ENCODE peak calls at places on chromosomes 7 and 10, in ten cellular contexts. One of them, this sample, is unnamed.
A peak's percentile ranks its signal among the peaks of the same experiment; 100 is the strongest.

GRCh38 chr10:72888151-72888638 is 5.3 kb upstream of the OIT3 start:
- ATAC-seq in CD8-positive, alpha-beta T cell: no peak
- ATAC-seq in esophagus mucosa: no peak
- ATAC-seq in HepG2: no peak
- ATAC-seq in naive thymus-derived CD4-positive, alpha-beta T cell: no peak
- ATAC-seq in pancreas: no peak
- ATAC-seq in upper lobe of left lung: no peak
- ATAC-seq in gastroesophageal sphincter: no peak
- ATAC-seq in left cardiac atrium: no peak
- ATAC-seq in IMR-90: no peak
- ATAC-seq in this sample: no peak

GRCh38 chr10:11746883-11747539 is 4.8 kb downstream of the ECHDC3 start:
- ATAC-seq in CD8-positive, alpha-beta T cell: no peak
- ATAC-seq in esophagus mucosa: no peak
- ATAC-seq in HepG2: peak; percentile 48
- ATAC-seq in naive thymus-derived CD4-positive, alpha-beta T cell: no peak
- ATAC-seq in pancreas: no peak
- ATAC-seq in upper lobe of left lung: peak; percentile 34
- ATAC-seq in gastroesophageal sphincter: peak; percentile 6
- ATAC-seq in left cardiac atrium: peak; percentile 13
- ATAC-seq in IMR-90: no peak
- ATAC-seq in this sample: no peak

GRCh38 chr7:75054744-75055527 is 18.7 kb downstream of the RCC1L start:
- ATAC-seq in CD8-positive, alpha-beta T cell: no peak
- ATAC-seq in esophagus mucosa: no peak
- ATAC-seq in HepG2: no peak
- ATAC-seq in naive thymus-derived CD4-positive, alpha-beta T cell: no peak
- ATAC-seq in pancreas: no peak
- ATAC-seq in upper lobe of left lung: peak; percentile 47
- ATAC-seq in gastroesophageal sphincter: no peak
- ATAC-seq in left cardiac atrium: peak; percentile 78
- ATAC-seq in IMR-90: peak; percentile 74
- ATAC-seq in this sample: peak; percentile 88

GRCh38 chr7:130841416-130841815 is 107.4 kb upstream of the KLF14 start:
- ATAC-seq in CD8-positive, alpha-beta T cell: peak; percentile 66
- ATAC-seq in esophagus mucosa: no peak
- ATAC-seq in HepG2: no peak
- ATAC-seq in naive thymus-derived CD4-positive, alpha-beta T cell: no peak
- ATAC-seq in pancreas: no peak
- ATAC-seq in upper lobe of left lung: no peak
- ATAC-seq in gastroesophageal sphincter: no peak
- ATAC-seq in left cardiac atrium: no peak
- ATAC-seq in IMR-90: no peak
- ATAC-seq in this sample: no peak

GRCh38 chr10:101933976-101934375 is 90.4 kb upstream of the KCNIP2 start:
- ATAC-seq in CD8-positive, alpha-beta T cell: no peak
- ATAC-seq in esophagus mucosa: no peak
- ATAC-seq in HepG2: no peak
- ATAC-seq in naive thymus-derived CD4-positive, alpha-beta T cell: no peak
- ATAC-seq in pancreas: no peak
- ATAC-seq in upper lobe of left lung: no peak
- ATAC-seq in gastroesophageal sphincter: no peak
- ATAC-seq in left cardiac atrium: no peak
- ATAC-seq in IMR-90: no peak
- ATAC-seq in this sample: no peak

GRCh38 chr7:157389951-157390730 is 53.3 kb downstream of the DNAJB6 start:
- ATAC-seq in CD8-positive, alpha-beta T cell: no peak
- ATAC-seq in esophagus mucosa: peak; percentile 3
- ATAC-seq in HepG2: no peak
- ATAC-seq in naive thymus-derived CD4-positive, alpha-beta T cell: peak; percentile 54
- ATAC-seq in pancreas: no peak
- ATAC-seq in upper lobe of left lung: peak; percentile 64
- ATAC-seq in gastroesophageal sphincter: no peak
- ATAC-seq in left cardiac atrium: peak; percentile 20
- ATAC-seq in IMR-90: no peak
- ATAC-seq in this sample: no peak

GRCh38 chr7:64320547-64321495 is 7.1 kb downstream of the ZNF736 start:
- ATAC-seq in CD8-positive, alpha-beta T cell: no peak
- ATAC-seq in esophagus mucosa: peak; percentile 52
- ATAC-seq in HepG2: no peak
- ATAC-seq in naive thymus-derived CD4-positive, alpha-beta T cell: no peak
- ATAC-seq in pancreas: no peak
- ATAC-seq in upper lobe of left lung: no peak
- ATAC-seq in gastroesophageal sphincter: no peak
- ATAC-seq in left cardiac atrium: peak; percentile 19
- ATAC-seq in IMR-90: no peak
- ATAC-seq in this sample: peak; percentile 41

GRCh38 chr7:6162331-6162620 is 110.1 kb downstream of the CYTH3 start:
- ATAC-seq in CD8-positive, alpha-beta T cell: no peak
- ATAC-seq in esophagus mucosa: no peak
- ATAC-seq in HepG2: no peak
- ATAC-seq in naive thymus-derived CD4-positive, alpha-beta T cell: no peak
- ATAC-seq in pancreas: no peak
- ATAC-seq in upper lobe of left lung: no peak
- ATAC-seq in gastroesophageal sphincter: peak; percentile 49
- ATAC-seq in left cardiac atrium: peak; percentile 67
- ATAC-seq in IMR-90: no peak
- ATAC-seq in this sample: no peak

GRCh38 chr10:12180221-12180974 is 15.3 kb downstream of the NUDT5 start:
- ATAC-seq in CD8-positive, alpha-beta T cell: no peak
- ATAC-seq in esophagus mucosa: no peak
- ATAC-seq in HepG2: no peak
- ATAC-seq in naive thymus-derived CD4-positive, alpha-beta T cell: no peak
- ATAC-seq in pancreas: no peak
- ATAC-seq in upper lobe of left lung: no peak
- ATAC-seq in gastroesophageal sphincter: no peak
- ATAC-seq in left cardiac atrium: no peak
- ATAC-seq in IMR-90: no peak
- ATAC-seq in this sample: no peak

GRCh38 chr10:73857446-73857845 is 16.9 kb downstream of the CAMK2G start:
- ATAC-seq in CD8-positive, alpha-beta T cell: peak; percentile 53
- ATAC-seq in esophagus mucosa: no peak
- ATAC-seq in HepG2: no peak
- ATAC-seq in naive thymus-derived CD4-positive, alpha-beta T cell: no peak
- ATAC-seq in pancreas: no peak
- ATAC-seq in upper lobe of left lung: no peak
- ATAC-seq in gastroesophageal sphincter: no peak
- ATAC-seq in left cardiac atrium: no peak
- ATAC-seq in IMR-90: no peak
- ATAC-seq in this sample: peak; percentile 62